ENCODE peak calls at places on chromosomes 16 and 17, in six cellular contexts. A, R, Q, D, V and Z are unnamed samples.

GRCh38 chr17:412211-413015 is 59.8 kb upstream of the RPH3AL start:
- DNase-seq in A (peak; percentile 35), R (no peak), Q (no peak), D (peak; percentile 37), V (no peak), Z (peak; percentile 23)

GRCh38 chr17:65278050-65278819 is 141.1 kb downstream of the RGS9 start:
- DNase-seq in A (no peak), R (peak; percentile 16), Q (no peak), D (peak; percentile 44), V (peak; percentile 81), Z (peak; percentile 52)

GRCh38 chr17:45218895-45219661 is 2.6 kb upstream of the FMNL1 start:
- DNase-seq in A (peak; percentile 72), R (peak; percentile 87), Q (peak; percentile 92), D (peak; percentile 85), V (peak; percentile 86), Z (peak; percentile 63)

GRCh38 chr17:65219124-65219523 is 82.0 kb downstream of the RGS9 start:
- DNase-seq in A (no peak), R (no peak), Q (no peak), D (no peak), V (no peak), Z (no peak)

GRCh38 chr17:74429604-74430384 is 2.1 kb upstream of the GPRC5C start:
- DNase-seq in A (no peak), R (no peak), Q (peak; percentile 65), D (peak; percentile 76), V (no peak), Z (no peak)

GRCh38 chr17:7838291-7839075 is 4.5 kb downstream of the KDM6B start:
- DNase-seq in A (no peak), R (no peak), Q (no peak), D (no peak), V (peak; percentile 55), Z (no peak)

GRCh38 chr16:76955629-76956028 is 235.4 kb upstream of the MON1B start:
- DNase-seq in A (no peak), R (no peak), Q (no peak), D (no peak), V (no peak), Z (no peak)

GRCh38 chr16:2790631-2791030 is 3.3 kb upstream of the PRSS33 start:
- DNase-seq in A (no peak), R (no peak), Q (no peak), D (no peak), V (no peak), Z (no peak)

GRCh38 chr16:85627835-85628556 is 14.9 kb downstream of the GSE1 start:
- DNase-seq in A (no peak), R (peak; percentile 59), Q (no peak), D (no peak), V (no peak), Z (no peak)

GRCh38 chr16:71311553-71312158 is 22.5 kb upstream of the CMTR2 start:
- DNase-seq in A (no peak), R (no peak), Q (no peak), D (no peak), V (no peak), Z (no peak)

GRCh38 chr16:3610698-3611144 is 685 bp downstream of the SLX4 start:
- DNase-seq in A (no peak), R (no peak), Q (no peak), D (no peak), V (no peak), Z (no peak)

GRCh38 chr17:7878234-7878633 is 10.4 kb upstream of the CHD3 start:
- DNase-seq in A (no peak), R (no peak), Q (no peak), D (no peak), V (no peak), Z (no peak)

GRCh38 chr17:33436321-33436720 is 143.2 kb upstream of the ASIC2 start:
- DNase-seq in A (no peak), R (no peak), Q (no peak), D (no peak), V (no peak), Z (no peak)

GRCh38 chr17:66373944-66374817 is 71.8 kb downstream of the PRKCA start:
- DNase-seq in A (no peak), R (peak; percentile 41), Q (no peak), D (no peak), V (no peak), Z (no peak)